ENCODE peak calls at places on chromosomes 5 and 9, in ten cellular contexts. N is transverse colon; K is DND-41; Y is tibial nerve; R is CD4-positive, CD25-positive, alpha-beta regulatory T cell; G is stomach; U is CD8-positive, alpha-beta memory T cell; A is left ventricle myocardium inferior; P is fibroblast of lung; F is aorta. L is an unnamed sample.

GRCh38 chr5:10337986-10338385 is 15.5 kb upstream of the MARCHF6 start:
- DNase-seq in N (no peak), K (no peak), Y (no peak), R (no peak), G (no peak), U (no peak), A (no peak), P (no peak), F (no peak), L (no peak)

GRCh38 chr5:23208959-23209431 is 298.4 kb upstream of the PRDM9 start:
- DNase-seq in N (no peak), K (peak; percentile 24), Y (no peak), R (no peak), G (no peak), U (no peak), A (no peak), P (no peak), F (no peak), L (no peak)

GRCh38 chr9:37784291-37784639 is 599 bp downstream of the EXOSC3 start:
- DNase-seq in N (no peak), K (no peak), Y (no peak), R (no peak), G (no peak), U (no peak), A (no peak), P (no peak), F (no peak), L (no peak)

GRCh38 chr9:99113418-99114048 is 8.6 kb downstream of the TGFBR1 start:
- DNase-seq in N (no peak), K (no peak), Y (no peak), R (no peak), G (no peak), U (no peak), A (no peak), P (no peak), F (no peak), L (no peak)

GRCh38 chr9:82031538-82032280 is 43.1 kb downstream of the SPATA31D1 start:
- DNase-seq in N (no peak), K (no peak), Y (no peak), R (no peak), G (no peak), U (no peak), A (peak; percentile 33), P (peak; percentile 87), F (no peak), L (peak; percentile 27)

GRCh38 chr9:70406446-70406862 is 8.0 kb downstream of the KLF9 start:
- DNase-seq in N (peak; percentile 33), K (no peak), Y (no peak), R (no peak), G (no peak), U (no peak), A (no peak), P (peak; percentile 74), F (no peak), L (no peak)

GRCh38 chr5:128271859-128272446 is 188.4 kb downstream of the SLC12A2 start:
- DNase-seq in N (no peak), K (no peak), Y (no peak), R (no peak), G (no peak), U (no peak), A (no peak), P (peak; percentile 79), F (no peak), L (no peak)

GRCh38 chr5:150428106-150428876 is 15.6 kb upstream of the CD74 start:
- DNase-seq in N (peak; percentile 67), K (no peak), Y (no peak), R (no peak), G (peak; percentile 82), U (no peak), A (peak; percentile 71), P (no peak), F (peak; percentile 83), L (no peak)

GRCh38 chr5:42274913-42275312 is 148.3 kb upstream of the GHR start:
- DNase-seq in N (no peak), K (no peak), Y (no peak), R (no peak), G (no peak), U (no peak), A (no peak), P (no peak), F (no peak), L (no peak)

GRCh38 chr9:98833090-98833956 is 25.9 kb downstream of the GALNT12 start:
- DNase-seq in N (no peak), K (no peak), Y (no peak), R (no peak), G (peak; percentile 84), U (no peak), A (peak; percentile 36), P (no peak), F (no peak), L (peak; percentile 54)

GRCh38 chr9:83538172-83538889 is at the start of gene FRMD3:
- DNase-seq in N (peak; percentile 75), K (no peak), Y (peak; percentile 41), R (no peak), G (peak; percentile 88), U (no peak), A (peak; percentile 91), P (peak; percentile 67), F (peak; percentile 92), L (peak; percentile 83)

GRCh38 chr9:89356782-89357181 is 38.5 kb downstream of the SECISBP2 start:
- DNase-seq in N (no peak), K (no peak), Y (no peak), R (no peak), G (no peak), U (no peak), A (no peak), P (no peak), F (no peak), L (no peak)

GRCh38 chr5:36943584-36943983 is 67.0 kb downstream of the NIPBL start:
- DNase-seq in N (no peak), K (no peak), Y (no peak), R (no peak), G (no peak), U (no peak), A (no peak), P (no peak), F (no peak), L (no peak)
- H3K4me1 ChIP-seq in N (peaks cover 14% of the 10 kb centered on the region), K (peaks cover 2% of the 10 kb centered on the region), Y (peaks cover 5% of the 10 kb centered on the region), R (peaks cover 4% of the 10 kb centered on the region), G (peaks cover 74% of the 10 kb centered on the region), U (peaks cover 7% of the 10 kb centered on the region), A (peaks cover 78% of the 10 kb centered on the region), P (peaks cover 7% of the 10 kb centered on the region), F (peaks cover 2% of the 10 kb centered on the region), L (peaks cover 17% of the 10 kb centered on the region)

GRCh38 chr9:124470306-124470705 is 20.1 kb downstream of the ADGRD2 start:
- DNase-seq in N (no peak), K (no peak), Y (no peak), R (no peak), G (no peak), U (no peak), A (no peak), P (no peak), F (no peak), L (no peak)

GRCh38 chr9:124472770-124473169 is 22.5 kb downstream of the ADGRD2 start:
- DNase-seq in N (no peak), K (no peak), Y (no peak), R (no peak), G (no peak), U (no peak), A (no peak), P (no peak), F (no peak), L (peak; percentile 20)

GRCh38 chr9:124470726-124471125 is 20.5 kb downstream of the ADGRD2 start:
- DNase-seq in N (no peak), K (no peak), Y (no peak), R (no peak), G (no peak), U (no peak), A (no peak), P (no peak), F (no peak), L (peak; percentile 25)

GRCh38 chr9:124473310-124473709 is 23.1 kb downstream of the ADGRD2 start:
- DNase-seq in N (no peak), K (no peak), Y (no peak), R (no peak), G (no peak), U (no peak), A (no peak), P (no peak), F (no peak), L (no peak)

DNA sequence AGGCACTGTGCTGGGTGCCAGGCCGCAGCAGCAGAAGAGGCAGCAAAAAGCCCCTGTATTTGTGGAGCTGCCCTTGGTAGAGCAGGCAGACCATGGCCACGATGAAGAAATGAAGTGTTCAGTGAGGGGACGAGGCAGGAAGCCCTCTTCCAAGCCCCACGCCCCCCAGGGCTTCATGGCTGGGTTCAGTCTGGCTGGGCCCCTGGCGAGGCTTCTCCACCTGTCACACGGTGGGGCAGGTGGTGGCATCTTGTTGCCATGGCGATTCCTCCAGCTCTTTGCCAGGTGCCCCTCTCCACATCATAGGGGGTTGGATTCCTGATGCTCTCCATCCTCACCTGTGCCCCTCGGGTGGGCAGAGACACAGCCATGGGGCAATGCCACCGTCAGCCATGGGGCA is 21.5 kb downstream of the ADGRD2 start:
- DNase-seq in N (no peak), K (no peak), Y (no peak), R (no peak), G (no peak), U (no peak), A (no peak), P (no peak), F (no peak), L (no peak)
- H3K27me3 ChIP-seq in N (peaks cover 13% of the 10 kb centered on the region), K (no peaks in the 10 kb centered on the region), Y (no peaks in the 10 kb centered on the region), R (no peaks in the 10 kb centered on the region), G (no peaks in the 10 kb centered on the region), U (no peaks in the 10 kb centered on the region), A (peaks cover 89% of the 10 kb centered on the region), P (no peaks in the 10 kb centered on the region), F (no peaks in the 10 kb centered on the region), L (no peaks in the 10 kb centered on the region)

GRCh38 chr5:91864902-91865420 is 481.8 kb upstream of the ARRDC3 start:
- DNase-seq in N (no peak), K (no peak), Y (no peak), R (no peak), G (no peak), U (no peak), A (no peak), P (no peak), F (no peak), L (no peak)
- H3K27ac ChIP-seq in N (no peak overlapping the region), K (no peak overlapping the region), Y (no peak overlapping the region), R (no peak overlapping the region), G (no peak overlapping the region), U (no peak overlapping the region), A (no peak overlapping the region), P (no peak overlapping the region), F (no peak overlapping the region), L (no peak overlapping the region)

DNA sequence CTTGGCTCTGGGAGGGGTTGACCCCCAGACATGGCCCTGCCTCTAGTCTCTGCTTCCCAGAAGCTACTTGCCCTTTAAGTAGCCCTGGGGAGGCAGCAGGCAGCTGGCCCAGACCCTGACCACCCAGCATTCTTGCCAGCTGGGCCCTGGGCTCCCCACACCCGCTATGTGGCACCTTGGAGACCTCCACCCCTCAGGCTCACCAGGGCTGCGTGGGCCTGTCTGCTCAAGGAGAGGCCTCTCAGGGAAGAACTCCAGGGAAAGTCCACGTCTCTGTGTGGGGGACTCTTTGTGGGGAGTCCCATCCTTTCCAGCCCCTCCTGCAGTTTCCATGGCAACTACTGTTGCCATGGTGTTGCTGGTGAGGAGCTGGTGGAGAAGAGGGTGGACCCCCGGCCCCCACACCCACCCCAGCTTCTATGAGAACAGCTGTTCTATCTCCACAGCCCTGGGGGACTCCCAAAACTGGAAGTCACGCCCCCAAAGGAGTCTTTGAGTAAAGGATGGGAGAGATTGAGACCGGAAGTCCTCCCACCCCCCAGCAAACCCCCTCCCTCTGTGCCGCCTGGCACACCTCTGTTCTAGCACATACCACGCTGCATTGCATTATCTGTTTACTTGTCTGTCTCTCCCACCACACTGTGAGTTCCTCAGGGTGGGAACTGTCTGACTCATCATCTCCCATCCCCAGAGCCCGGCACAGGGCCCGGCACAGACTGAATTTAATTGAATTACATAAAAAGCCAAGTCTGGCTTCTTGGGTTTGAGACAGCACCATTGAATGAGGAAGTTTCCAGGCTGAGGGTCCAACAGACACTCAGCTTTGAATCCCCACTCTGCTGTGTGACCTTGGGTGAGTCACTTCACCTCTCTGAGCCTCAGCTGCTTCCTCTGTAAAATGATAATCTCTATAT is 12.6 kb downstream of the DNM1 start:
- DNase-seq in N (no peak), K (no peak), Y (no peak), R (no peak), G (no peak), U (no peak), A (peak; percentile 51), P (peak; percentile 82), F (no peak), L (no peak)
- H3K4me1 ChIP-seq in N (peaks cover 9% of the 10 kb centered on the region), K (no peaks in the 10 kb centered on the region), Y (no peaks in the 10 kb centered on the region), R (peaks cover 15% of the 10 kb centered on the region), G (peaks cover 18% of the 10 kb centered on the region), U (peaks cover 13% of the 10 kb centered on the region), A (peaks cover 28% of the 10 kb centered on the region), P (peaks cover 11% of the 10 kb centered on the region), F (no peaks in the 10 kb centered on the region), L (peaks cover 40% of the 10 kb centered on the region)